ENCODE peak calls at places on chromosomes 2 and 18, in six cellular contexts. W, E, J, X, K and A are unnamed samples.
A peak's percentile ranks its signal among the peaks of the same experiment; 100 is the strongest.

GRCh38 chr2:189854956-189855355 is 70.7 kb downstream of the PMS1 start:
- DNase-seq in W (no peak), E (no peak), J (no peak), X (no peak), K (no peak), A (no peak)

GRCh38 chr2:123720760-123721159 is 304.3 kb upstream of the CNTNAP5 start:
- DNase-seq in W (no peak), E (peak; percentile 69), J (no peak), X (no peak), K (no peak), A (no peak)

GRCh38 chr18:44579028-44579692 is 101.5 kb upstream of the SETBP1 start:
- DNase-seq in W (no peak), E (no peak), J (no peak), X (peak; percentile 57), K (peak; percentile 40), A (no peak)

GRCh38 chr2:204258900-204259299 is 286.4 kb upstream of the PARD3B start:
- DNase-seq in W (no peak), E (no peak), J (no peak), X (no peak), K (no peak), A (no peak)

GRCh38 chr2:99654419-99654818 is 164.6 kb upstream of the REV1 start:
- DNase-seq in W (no peak), E (no peak), J (no peak), X (no peak), K (no peak), A (no peak)

GRCh38 chr2:85899849-85900248 is 11.1 kb upstream of the ST3GAL5 start:
- DNase-seq in W (no peak), E (peak; percentile 65), J (no peak), X (no peak), K (no peak), A (no peak)

GRCh38 chr2:26848336-26849055 is 564 bp downstream of the DPYSL5 start:
- DNase-seq in W (no peak), E (no peak), J (no peak), X (peak; percentile 59), K (no peak), A (peak; percentile 65)

GRCh38 chr18:45658756-45659155 is 43.5 kb downstream of the SLC14A2 start:
- DNase-seq in W (no peak), E (no peak), J (no peak), X (no peak), K (no peak), A (no peak)

GRCh38 chr2:11872247-11872947 is 126.0 kb downstream of the LPIN1 start:
- DNase-seq in W (no peak), E (no peak), J (no peak), X (no peak), K (no peak), A (no peak)

GRCh38 chr2:94993176-94994062 is 32.1 kb upstream of the MAL start:
- DNase-seq in W (no peak), E (no peak), J (no peak), X (no peak), K (no peak), A (no peak)

GRCh38 chr18:45571161-45571560 is 44.1 kb upstream of the SLC14A2 start:
- DNase-seq in W (no peak), E (no peak), J (no peak), X (no peak), K (no peak), A (no peak)

GRCh38 chr2:149221898-149222297 is 108.5 kb upstream of the LYPD6 start:
- DNase-seq in W (no peak), E (no peak), J (no peak), X (no peak), K (no peak), A (peak; percentile 12)

GRCh38 chr2:178404380-178404767 is 46.6 kb downstream of the PRKRA start:
- DNase-seq in W (no peak), E (no peak), J (no peak), X (peak; percentile 72), K (peak; percentile 95), A (no peak)

GRCh38 chr2:120224256-120224655 is 1.1 kb upstream of the TMEM185B start:
- DNase-seq in W (no peak), E (no peak), J (no peak), X (no peak), K (no peak), A (no peak)

GRCh38 chr2:120108049-120108448 is 95.2 kb downstream of the EPB41L5 start:
- DNase-seq in W (no peak), E (peak; percentile 95), J (no peak), X (no peak), K (no peak), A (no peak)

GRCh38 chr18:7890078-7890477 is 323.0 kb downstream of the PTPRM start:
- DNase-seq in W (no peak), E (no peak), J (no peak), X (no peak), K (no peak), A (no peak)

GRCh38 chr18:3319399-3319798 is 57.5 kb downstream of the MYL12B start:
- DNase-seq in W (no peak), E (no peak), J (no peak), X (no peak), K (no peak), A (no peak)

GRCh38 chr18:43009666-43010065 is 105.8 kb downstream of the RIT2 start:
- DNase-seq in W (no peak), E (no peak), J (no peak), X (no peak), K (no peak), A (no peak)

GRCh38 chr2:175154670-175155082 is 13.3 kb downstream of the ATF2 start:
- DNase-seq in W (no peak), E (peak; percentile 92), J (peak; percentile 3), X (peak; percentile 17), K (peak; percentile 58), A (no peak)

GRCh38 chr2:135783416-135783815 is 41.8 kb downstream of the UBXN4 start:
- DNase-seq in W (no peak), E (no peak), J (no peak), X (no peak), K (no peak), A (no peak)

DNA sequence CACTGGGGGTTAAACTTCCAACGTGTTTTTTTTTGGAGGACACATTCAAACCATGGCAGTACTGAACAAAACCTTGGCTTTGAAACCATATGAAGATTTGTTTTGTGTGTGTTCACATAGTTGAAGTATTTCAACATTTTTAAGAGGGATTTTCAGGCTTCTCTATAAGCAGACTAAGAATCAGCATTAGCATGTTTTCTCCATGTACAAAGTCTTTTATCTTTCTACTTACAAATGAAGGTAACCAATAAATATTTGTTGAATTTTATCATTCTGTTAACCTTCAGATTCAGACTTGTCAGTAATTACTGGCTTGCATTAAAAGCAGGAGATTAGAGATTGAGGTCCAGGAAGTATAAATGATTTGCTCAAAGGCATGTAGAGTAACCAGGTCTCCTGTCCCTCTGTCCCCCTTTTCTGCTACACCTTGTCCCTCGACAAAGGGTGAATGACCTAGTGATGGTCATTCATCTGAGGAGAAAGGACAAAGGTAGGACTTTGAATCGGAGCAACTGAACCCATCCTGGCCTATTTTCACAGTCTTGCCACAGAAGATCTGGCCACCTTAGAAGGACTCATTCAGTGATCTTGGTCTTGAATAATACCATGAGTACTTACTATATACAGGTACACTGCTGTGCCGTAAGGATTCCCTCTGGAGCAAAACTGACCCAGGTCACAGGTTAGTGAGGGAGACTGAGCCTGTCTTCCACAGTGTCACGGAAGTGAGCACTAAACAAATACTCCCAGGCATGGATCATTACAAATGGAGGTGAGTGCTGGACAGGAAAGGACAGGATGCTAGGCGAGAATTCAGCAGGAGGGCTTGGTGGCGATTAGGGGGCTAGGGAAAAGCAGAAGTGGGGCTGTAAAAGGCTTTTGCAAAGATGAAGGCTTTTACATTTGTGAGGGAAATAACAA is 2.2 kb upstream of the MYCN start:
- DNase-seq in W (no peak), E (no peak), J (no peak), X (no peak), K (no peak), A (no peak)
- TF ChIP-seq CTCF in W (no peak), E (no peak), J (no peak), X (no peak), K (no peak), A (no peak)

DNA sequence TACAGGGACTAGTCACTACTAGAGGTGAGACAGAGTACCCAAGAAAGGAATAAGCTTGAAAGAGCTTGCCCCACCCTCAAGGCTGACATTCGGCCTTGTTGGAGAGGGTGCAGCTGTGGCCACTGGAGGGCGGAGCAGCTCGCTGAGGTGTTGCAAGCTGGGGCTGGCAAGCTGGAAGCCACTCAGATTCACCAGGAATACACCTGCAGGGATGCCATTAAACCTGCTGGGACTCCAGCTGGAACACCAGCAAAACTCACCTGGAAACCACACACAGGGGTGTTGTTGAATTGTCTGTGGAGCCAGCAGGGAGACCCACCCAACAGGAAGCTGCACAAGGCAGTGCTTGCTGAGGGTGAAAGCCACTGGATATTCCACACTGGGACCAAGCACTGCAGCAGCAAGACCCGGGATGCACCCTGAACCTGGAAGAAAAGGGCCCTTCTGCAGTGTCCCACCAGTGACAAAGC is 26.1 kb downstream of the KCTD18 start:
- DNase-seq in W (peak; percentile 32), E (peak; percentile 59), J (peak; percentile 27), X (peak; percentile 47), K (no peak), A (peak; percentile 63)
- TF ChIP-seq CTCF in W (peak; percentile 56), E (peak; percentile 58), J (peak; percentile 71), X (peak; percentile 70), K (peak; percentile 29), A (peak; percentile 58)

GRCh38 chr2:232836934-232837333 is 33.1 kb upstream of the SNORC start:
- DNase-seq in W (no peak), E (no peak), J (no peak), X (no peak), K (no peak), A (no peak)

GRCh38 chr2:232843860-232844259 is 26.2 kb upstream of the SNORC start:
- DNase-seq in W (no peak), E (no peak), J (no peak), X (no peak), K (no peak), A (no peak)

GRCh38 chr2:232842689-232843088 is 27.4 kb upstream of the SNORC start:
- DNase-seq in W (no peak), E (no peak), J (no peak), X (no peak), K (no peak), A (no peak)

GRCh38 chr2:232838406-232838874 is 31.6 kb upstream of the SNORC start:
- DNase-seq in W (peak; percentile 67), E (peak; percentile 85), J (no peak), X (peak; percentile 59), K (peak; percentile 78), A (no peak)

GRCh38 chr2:232839680-232840079 is 30.4 kb upstream of the SNORC start:
- DNase-seq in W (no peak), E (no peak), J (no peak), X (no peak), K (no peak), A (no peak)
- TF ChIP-seq CTCF in W (no peak), E (no peak), J (no peak), X (no peak), K (no peak), A (no peak)

DNA sequence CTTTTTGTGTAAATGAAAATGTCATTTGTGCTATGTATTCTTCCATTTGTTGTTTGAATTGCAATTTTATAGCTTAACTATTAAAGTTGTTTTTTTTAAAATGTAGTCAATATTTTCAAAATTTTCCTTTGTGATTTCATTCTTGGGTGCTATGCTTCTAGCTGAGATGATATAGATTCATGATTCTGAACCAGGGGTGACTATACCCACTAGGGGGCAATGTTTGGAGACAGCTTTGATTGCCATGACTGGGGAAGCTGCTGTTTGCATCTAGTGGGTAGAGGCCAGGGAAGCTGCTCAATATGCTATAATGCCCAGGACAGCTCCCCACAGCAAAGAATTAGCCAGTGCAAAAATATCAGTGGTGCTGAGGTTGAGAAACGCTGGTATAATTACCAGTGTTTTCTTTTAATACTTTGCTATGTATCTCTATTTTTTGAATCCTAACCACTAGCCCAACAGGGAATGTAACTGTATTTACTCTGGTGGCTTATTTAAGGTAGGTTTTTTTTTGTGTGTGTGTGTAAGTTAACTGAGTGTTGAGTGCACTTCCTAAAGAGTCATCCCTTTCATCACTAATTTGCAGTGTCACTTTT is 99.7 kb downstream of the MEP1B start:
- DNase-seq in W (peak; percentile 46), E (no peak), J (peak; percentile 63), X (peak; percentile 41), K (peak; percentile 70), A (peak; percentile 44)
- TF ChIP-seq CTCF in W (peak; percentile 72), E (peak; percentile 73), J (peak; percentile 82), X (peak; percentile 60), K (peak; percentile 79), A (peak; percentile 60)